ENCODE peak calls at places on chromosome 19, in four cellular contexts. M is transverse colon, C is GM12891, R is heart left ventricle. H is an unnamed sample.

GRCh38 chr19:5200844-5201243 is 139.8 kb downstream of the PTPRS start:
- DNase-seq in M (no peak), C (no peak), R (no peak), H (no peak)

GRCh38 chr19:38245826-38246498 is 10.2 kb downstream of the PPP1R14A start:
- DNase-seq in M (no peak), C (no peak), R (no peak), H (no peak)

GRCh38 chr19:13764101-13764807 is at the start of gene MRI1:
- DNase-seq in M (peak), C (peak), R (peak), H (peak)

GRCh38 chr19:39544201-39544903 is 4.4 kb upstream of the EID2 start:
- DNase-seq in M (no peak), C (no peak), R (no peak), H (no peak)

GRCh38 chr19:19280561-19280960 is 7.5 kb upstream of the TM6SF2 start:
- DNase-seq in M (no peak), C (no peak), R (no peak), H (no peak)

GRCh38 chr19:7236153-7236552 is 58.1 kb downstream of the INSR start:
- DNase-seq in M (no peak), C (no peak), R (no peak), H (no peak)

GRCh38 chr19:49196527-49197240 is 39.1 kb downstream of the TRPM4 start:
- DNase-seq in M (peak), C (no peak), R (peak), H (no peak)

GRCh38 chr19:45771331-45771933 is 2.4 kb upstream of the SIX5 start:
- DNase-seq in M (no peak), C (no peak), R (peak), H (no peak)

GRCh38 chr19:15126511-15126910 is 19.3 kb downstream of the SYDE1 start:
- DNase-seq in M (no peak), C (no peak), R (no peak), H (no peak)

GRCh38 chr19:741506-742131 is 9.3 kb upstream of the MISP start:
- DNase-seq in M (no peak), C (no peak), R (no peak), H (peak)

GRCh38 chr19:3919793-3920192 is 13.1 kb upstream of the NMRK2 start:
- DNase-seq in M (no peak), C (no peak), R (no peak), H (no peak)

GRCh38 chr19:31154021-31154420 is 195.2 kb downstream of the TSHZ3 start:
- DNase-seq in M (no peak), C (no peak), R (no peak), H (no peak)

GRCh38 chr19:43471091-43471490 is 5.7 kb upstream of the LYPD3 start:
- DNase-seq in M (no peak), C (no peak), R (no peak), H (no peak)

GRCh38 chr19:13774217-13775191 is at the start of gene C19orf53:
- DNase-seq in M (peak), C (peak), R (peak), H (peak)

GRCh38 chr19:13764821-13765394 is 586 bp downstream of the MRI1 start:
- DNase-seq in M (peak), C (no peak), R (no peak), H (peak)

GRCh38 chr19:41637484-41637883 is 10.6 kb upstream of the CEACAM4 start:
- DNase-seq in M (no peak), C (no peak), R (no peak), H (no peak)

GRCh38 chr19:10575011-10575716 is 6.4 kb upstream of the CDKN2D start:
- DNase-seq in M (no peak), C (no peak), R (no peak), H (no peak)

GRCh38 chr19:40576585-40577451 is at the start of gene SHKBP1:
- DNase-seq in M (peak), C (peak), R (peak), H (peak)

GRCh38 chr19:47284324-47284899 is 9.7 kb downstream of the INAFM1 start:
- DNase-seq in M (no peak), C (no peak), R (no peak), H (peak)

GRCh38 chr19:45499196-45500180 is 1.2 kb downstream of the PPM1N start:
- DNase-seq in M (peak), C (no peak), R (no peak), H (peak)

GRCh38 chr19:36136975-36137686 is 2.7 kb upstream of the CAPNS1 start:
- DNase-seq in M (peak), C (no peak), R (peak), H (no peak)

GRCh38 chr19:343941-344624 is 513 bp downstream of the MIER2 start:
- DNase-seq in M (no peak), C (peak), R (no peak), H (peak)

GRCh38 chr19:42433503-42434260 is 6.5 kb upstream of the LIPE start:
- DNase-seq in M (peak), C (no peak), R (peak), H (peak)

GRCh38 chr19:4007836-4008539 is 452 bp downstream of the PIAS4 start:
- DNase-seq in M (peak), C (peak), R (no peak), H (peak)

GRCh38 chr19:11519138-11519537 is 9.8 kb downstream of the ECSIT start:
- DNase-seq in M (no peak), C (no peak), R (no peak), H (no peak)

GRCh38 chr19:49491030-49491803 is 3.8 kb downstream of the RPL13A start:
- DNase-seq in M (no peak), C (no peak), R (no peak), H (no peak)

GRCh38 chr19:11155373-11156120 is at the start of gene SPC24:
- DNase-seq in M (peak), C (peak), R (peak), H (peak)

GRCh38 chr19:33595783-33596182 is 26.0 kb upstream of the CHST8 start:
- DNase-seq in M (no peak), C (no peak), R (no peak), H (no peak)

GRCh38 chr19:19460761-19461265 is 54.5 kb downstream of the TSSK6 start:
- DNase-seq in M (peak), C (peak), R (peak), H (no peak)

GRCh38 chr19:2424686-2425621 is 2.4 kb downstream of the TIMM13 start:
- DNase-seq in M (no peak), C (no peak), R (peak), H (no peak)
- TF ChIP-seq POLR2A in M (no peak), C (no peak), R (no peak), H (no peak)

GRCh38 chr19:18143902-18144301 is 9.1 kb upstream of the PIK3R2 start:
- DNase-seq in M (no peak), C (no peak), R (no peak), H (no peak)

GRCh38 chr19:18144906-18145305 is 8.1 kb upstream of the PIK3R2 start:
- DNase-seq in M (no peak), C (no peak), R (no peak), H (no peak)

GRCh38 chr19:18147396-18147795 is 5.6 kb upstream of the PIK3R2 start:
- DNase-seq in M (no peak), C (no peak), R (no peak), H (no peak)

GRCh38 chr19:18144361-18144760 is 8.6 kb upstream of the PIK3R2 start:
- DNase-seq in M (no peak), C (no peak), R (no peak), H (no peak)

GRCh38 chr19:18145391-18145999 is 7.5 kb upstream of the PIK3R2 start:
- DNase-seq in M (no peak), C (no peak), R (no peak), H (no peak)
- TF ChIP-seq POLR2A in M (no peak), C (no peak), R (no peak), H (no peak)

GRCh38 chr19:2063824-2064223 is 12.8 kb upstream of the MKNK2 start:
- DNase-seq in M (no peak), C (no peak), R (no peak), H (no peak)

GRCh38 chr19:2061936-2062729 is 11.1 kb upstream of the MKNK2 start:
- DNase-seq in M (no peak), C (no peak), R (no peak), H (no peak)

GRCh38 chr19:2062770-2063169 is 11.7 kb upstream of the MKNK2 start:
- DNase-seq in M (no peak), C (no peak), R (no peak), H (no peak)

GRCh38 chr19:2059422-2060201 is 8.6 kb upstream of the MKNK2 start:
- DNase-seq in M (peak), C (no peak), R (peak), H (peak)

GRCh38 chr19:2061093-2061935 is 10.3 kb upstream of the MKNK2 start:
- DNase-seq in M (peak), C (peak), R (peak), H (peak)
- TF ChIP-seq POLR2A in M (peak), C (peak), R (peak), H (peak)

DNA sequence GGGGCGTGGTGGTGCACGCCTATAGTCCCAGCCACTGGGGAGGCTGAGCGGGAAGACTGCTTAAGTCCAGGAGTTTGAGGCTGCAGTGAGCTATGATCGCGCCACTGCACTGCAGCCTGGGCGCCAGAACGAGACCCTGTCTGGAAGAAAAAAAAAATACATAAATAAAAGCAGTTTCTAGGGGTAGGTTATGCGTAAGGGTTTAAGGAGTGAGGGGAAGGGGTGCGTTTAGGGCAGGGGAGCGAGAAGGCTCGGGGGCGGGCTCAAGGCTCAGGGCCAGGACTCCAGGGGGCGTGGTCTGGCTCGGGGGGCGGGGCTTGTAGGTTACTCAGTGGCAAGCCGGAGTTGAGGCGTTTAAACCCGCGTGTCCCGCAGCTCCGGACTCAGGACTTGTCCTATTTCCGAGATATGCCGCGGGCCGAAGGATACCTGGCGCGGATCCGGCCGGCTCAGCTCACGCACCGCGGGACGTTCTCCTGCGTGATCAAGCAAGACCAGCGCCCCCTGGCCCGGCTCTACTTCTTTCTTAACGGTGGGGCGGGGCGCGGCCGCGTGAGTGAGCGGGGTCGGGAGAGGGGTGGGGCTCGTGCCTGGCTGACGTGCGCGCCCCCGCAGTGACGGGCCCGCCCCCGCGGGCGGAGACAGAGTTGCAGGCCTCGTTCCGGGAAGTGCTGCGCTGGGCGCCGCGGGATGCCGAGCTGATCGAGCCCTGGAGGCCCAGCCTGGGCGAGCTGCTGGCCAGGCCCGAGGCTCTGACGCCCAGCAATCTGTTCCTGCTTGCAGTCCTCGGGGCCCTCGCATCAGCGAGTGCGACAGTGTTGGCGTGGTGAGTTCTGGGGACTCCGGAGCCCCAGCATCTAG is 10.8 kb downstream of the SPACA6 start:
- DNase-seq in M (peak), C (peak), R (peak), H (peak)
- TF ChIP-seq POLR2A in M (peak), C (peak), R (peak), H (peak)

H was measured in erythroblast.